ENCODE peak calls at places on chromosomes 2 and 18, in ten cellular contexts. I, X, P, W, A, N, Z, K, M and S are unnamed samples.
A peak's percentile ranks its signal among the peaks of the same experiment; 100 is the strongest.

GRCh38 chr2:158822212-158822611 is 27.1 kb downstream of the DAPL1 start:
- DNase-seq in Z (no peak), I (no peak), A (no peak), W (no peak), P (no peak), N (no peak), K (no peak), X (no peak), M (no peak), S (no peak)

GRCh38 chr2:8538531-8538930 is 143.3 kb upstream of the ID2 start:
- DNase-seq in X (no peak), K (no peak), I (no peak), W (no peak), M (no peak), P (no peak), A (no peak), Z (no peak), N (no peak), S (no peak)

GRCh38 chr2:196365923-196366322 is 194.5 kb upstream of the STK17B start:
- DNase-seq in P (no peak), I (no peak), X (no peak), A (no peak), N (no peak), W (no peak), Z (no peak), K (no peak), M (no peak), S (no peak)

GRCh38 chr2:17076535-17076934 is 410.9 kb upstream of the CYRIA start:
- DNase-seq in I (no peak), X (no peak), W (no peak), K (no peak), N (no peak), P (no peak), A (no peak), Z (no peak), M (peak; percentile 24), S (no peak)

GRCh38 chr2:43605079-43605655 is 9.3 kb upstream of the THADA start:
- DNase-seq in A (peak; percentile 32), N (peak; percentile 77), M (peak; percentile 69), X (peak; percentile 61), P (no peak), I (no peak), W (peak; percentile 28), Z (peak; percentile 63), K (no peak), S (peak; percentile 65)

GRCh38 chr18:79738565-79739439 is 58.9 kb upstream of the KCNG2 start:
- DNase-seq in P (no peak), I (no peak), W (no peak), N (peak; percentile 52), A (no peak), K (no peak), X (no peak), Z (no peak), M (no peak), S (no peak)

GRCh38 chr2:198314559-198315153 is 510.3 kb downstream of the PLCL1 start:
- DNase-seq in P (no peak), X (peak; percentile 39), A (no peak), W (no peak), I (no peak), M (peak; percentile 61), Z (peak; percentile 69), N (peak; percentile 81), K (no peak), S (peak; percentile 71)

GRCh38 chr2:210092791-210093190 is 78.4 kb downstream of the KANSL1L start:
- DNase-seq in P (no peak), K (no peak), A (no peak), M (no peak), Z (no peak), X (no peak), W (no peak), N (no peak), I (no peak), S (peak; percentile 7)

GRCh38 chr2:239093487-239093886 is 245.6 kb downstream of the TWIST2 start:
- DNase-seq in I (no peak), Z (no peak), N (no peak), P (no peak), A (no peak), W (no peak), K (no peak), M (no peak), X (no peak), S (no peak)